ENCODE peak calls at places on chromosomes 6 and 20, in eight cellular contexts. M is ureter, T is Panc1, H is NCI-H1105, A is AG09319, F is HFFc6, V is naive B cell, E is NCI-H524. S is an unnamed sample.

GRCh38 chr6:154548130-154548830 is 37.8 kb upstream of the CNKSR3 start:
- DNase-seq in V (no peak), E (no peak), H (peak; percentile 30), F (no peak), A (no peak), M (no peak), T (no peak), S (no peak)

GRCh38 chr6:33856655-33857054 is 52.9 kb upstream of the MLN start:
- DNase-seq in M (peak; percentile 49), T (no peak), F (no peak), E (no peak), V (peak; percentile 45), A (no peak), H (no peak), S (no peak)

GRCh38 chr6:25193865-25194679 is 85.1 kb upstream of the CARMIL1 start:
- DNase-seq in H (no peak), V (no peak), F (no peak), T (no peak), M (no peak), A (no peak), E (no peak), S (no peak)

GRCh38 chr6:100257661-100258395 is 206.9 kb downstream of the SIM1 start:
- DNase-seq in A (no peak), F (peak; percentile 77), V (no peak), T (peak; percentile 56), E (peak; percentile 55), H (peak; percentile 13), M (no peak), S (peak; percentile 39)

GRCh38 chr6:157556671-157557430 is 175.9 kb downstream of the ZDHHC14 start:
- DNase-seq in E (no peak), V (peak; percentile 29), F (no peak), T (no peak), A (no peak), M (no peak), H (peak; percentile 90), S (no peak)

GRCh38 chr6:7747016-7747415 is 21.1 kb downstream of the BMP6 start:
- DNase-seq in T (no peak), M (no peak), A (no peak), V (no peak), H (no peak), F (no peak), E (peak; percentile 81), S (peak; percentile 79)

GRCh38 chr20:59324441-59324840 is 24.0 kb downstream of the EDN3 start:
- DNase-seq in T (no peak), E (no peak), F (no peak), A (no peak), H (no peak), V (no peak), M (no peak), S (no peak)

GRCh38 chr6:41321183-41321582 is 14.2 kb upstream of the NCR2 start:
- DNase-seq in E (no peak), T (no peak), A (no peak), V (no peak), F (no peak), M (no peak), H (no peak), S (no peak)

GRCh38 chr6:92864966-92865555 is 554.3 kb downstream of the EPHA7 start:
- DNase-seq in T (no peak), F (no peak), A (no peak), V (no peak), H (no peak), M (no peak), E (no peak), S (no peak)

GRCh38 chr6:158313989-158314388 is 1.7 kb downstream of the TULP4 start:
- DNase-seq in M (no peak), F (no peak), E (peak; percentile 23), V (peak; percentile 21), A (no peak), T (no peak), H (no peak), S (no peak)